ENCODE peak calls at places on chromosomes 1 and 21, in four cellular contexts. F, Z, M and O are unnamed samples.

GRCh38 chr1:65002508-65003315 is 36.4 kb upstream of the JAK1 start:
- DNase-seq in F (peak), Z (peak), M (peak), O (peak)

GRCh38 chr1:14517813-14518180 is 80.7 kb upstream of the KAZN start:
- DNase-seq in F (no peak), Z (no peak), M (no peak), O (no peak)

GRCh38 chr1:17167041-17167782 is 37.7 kb upstream of the PADI1 start:
- DNase-seq in F (peak), Z (no peak), M (no peak), O (peak)

GRCh38 chr1:238409947-238410346 is 519.2 kb upstream of the ZP4 start:
- DNase-seq in F (no peak), Z (peak), M (no peak), O (no peak)

GRCh38 chr1:14486401-14487110 is 111.9 kb upstream of the KAZN start:
- DNase-seq in F (no peak), Z (peak), M (no peak), O (no peak)

GRCh38 chr1:97904528-97904927 is 16.3 kb downstream of the DPYD start:
- DNase-seq in F (peak), Z (peak), M (no peak), O (no peak)

GRCh38 chr1:77313491-77313890 is 31.7 kb downstream of the AK5 start:
- DNase-seq in F (peak), Z (peak), M (peak), O (peak)

GRCh38 chr1:217369271-217369981 is 261.5 kb downstream of the GPATCH2 start:
- DNase-seq in F (peak), Z (no peak), M (no peak), O (peak)

GRCh38 chr1:149888160-149888998 is 11.0 kb upstream of the BOLA1 start:
- DNase-seq in F (peak), Z (peak), M (peak), O (peak)

GRCh38 chr1:8570435-8570834 is 247.0 kb downstream of the RERE start:
- DNase-seq in F (no peak), Z (peak), M (no peak), O (no peak)
- H4K5ac ChIP-seq in F (no peak), Z (peak), M (no peak), O (no peak)

GRCh38 chr1:24958766-24959622 is 28.9 kb upstream of the RUNX3 start:
- DNase-seq in F (no peak), Z (no peak), M (no peak), O (no peak)
- H3K18ac ChIP-seq in F (no peak), Z (no peak), M (no peak), O (no peak)

GRCh38 chr1:974687-975328 is 7.1 kb downstream of the PERM1 start:
- DNase-seq in F (no peak), Z (no peak), M (no peak), O (no peak)

GRCh38 chr1:974293-974640 is 7.6 kb downstream of the PERM1 start:
- DNase-seq in F (no peak), Z (no peak), M (no peak), O (no peak)

GRCh38 chr1:972726-973458 is 6.6 kb downstream of the PLEKHN1 start:
- DNase-seq in F (no peak), Z (no peak), M (no peak), O (no peak)

GRCh38 chr1:975365-975764 is 6.5 kb downstream of the PERM1 start:
- DNase-seq in F (no peak), Z (no peak), M (no peak), O (no peak)

GRCh38 chr1:973459-974292 is 7.4 kb downstream of the PLEKHN1 start:
- DNase-seq in F (no peak), Z (no peak), M (no peak), O (no peak)
- H4K5ac ChIP-seq in F (no peak), Z (no peak), M (no peak), O (no peak)

DNA sequence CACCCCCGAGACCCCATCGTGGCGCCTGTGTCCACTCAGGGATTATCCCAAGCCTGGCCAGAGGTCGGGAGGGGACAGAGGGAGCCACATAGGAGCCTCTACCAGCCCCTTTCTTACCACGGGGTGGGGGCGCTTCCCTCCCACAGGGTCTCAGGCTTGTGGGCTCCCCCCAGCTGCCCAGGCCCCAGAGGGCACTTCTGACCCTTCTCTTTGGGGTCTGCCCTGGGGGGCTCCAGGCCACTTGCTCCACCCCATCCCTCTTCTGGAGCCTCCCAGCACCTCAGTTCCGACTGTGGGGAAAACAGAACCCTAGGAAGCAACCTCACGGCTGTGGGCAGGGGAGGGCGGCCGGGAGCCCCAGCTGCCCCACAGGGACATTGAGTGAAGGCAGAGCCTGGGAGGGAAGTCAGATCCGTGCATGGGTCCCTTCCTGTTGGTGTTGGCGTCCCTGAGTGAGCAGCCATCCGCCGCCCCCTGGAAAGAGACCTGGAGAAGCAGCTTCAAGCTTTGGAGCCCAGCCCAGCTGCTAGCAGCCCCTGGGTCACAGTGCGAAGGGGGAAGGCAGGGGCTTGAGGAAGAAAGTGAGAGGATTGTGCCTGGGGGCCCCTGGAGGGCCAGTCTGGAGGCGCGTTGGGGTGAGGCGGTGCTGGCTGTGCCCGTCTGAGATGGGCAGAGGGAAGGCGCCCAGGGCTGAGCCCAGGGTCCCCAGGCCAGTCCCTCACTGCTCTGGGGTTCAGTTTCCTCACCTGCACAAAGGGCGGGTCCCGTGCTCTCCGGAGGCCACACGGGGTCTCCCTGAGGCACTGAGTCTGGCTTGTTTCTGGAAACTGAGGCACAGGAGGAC is 22.1 kb downstream of the RRP1 start:
- DNase-seq in F (no peak), Z (no peak), M (no peak), O (no peak)
- H3K18ac ChIP-seq in F (no peak), Z (no peak), M (peak), O (no peak)

GRCh38 chr1:108703939-108704338 is 8.8 kb upstream of the FNDC7 start:
- DNase-seq in F (no peak), Z (peak), M (no peak), O (no peak)
- H4K5ac ChIP-seq in F (no peak), Z (no peak), M (no peak), O (no peak)

DNA sequence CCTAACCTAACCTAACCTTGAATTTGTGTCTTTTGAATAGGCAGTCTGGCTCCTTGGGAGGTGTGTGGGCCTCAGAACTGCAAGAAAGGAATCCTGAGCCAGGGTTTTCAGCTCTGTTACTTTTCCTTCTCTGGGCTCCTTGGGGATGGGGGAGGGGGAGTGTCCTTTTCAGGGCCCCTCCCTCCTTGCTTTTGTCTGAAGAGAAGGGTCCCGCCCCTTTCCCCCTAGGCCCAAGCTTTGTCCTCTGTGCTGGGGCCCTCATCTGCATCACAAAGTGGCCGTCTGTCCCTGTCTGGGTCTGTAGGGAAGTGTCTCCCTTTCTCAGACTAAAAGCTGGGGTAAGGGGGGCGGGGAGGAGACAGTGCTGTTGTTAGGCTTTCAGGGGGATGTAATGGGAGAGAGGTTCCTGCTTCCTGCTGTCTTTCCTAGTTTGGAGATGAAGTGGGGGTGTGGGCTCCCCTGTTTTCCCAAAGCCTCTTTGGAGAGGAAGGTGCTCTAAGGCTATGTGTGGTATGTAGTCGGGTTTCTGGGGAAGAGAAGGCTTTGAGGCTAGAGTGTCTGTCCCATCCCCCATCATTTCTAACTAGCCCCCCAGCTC is 3.1 kb downstream of the AGO1 start:
- DNase-seq in F (peak), Z (no peak), M (peak), O (peak)
- H3K18ac ChIP-seq in F (no peak), Z (no peak), M (peak), O (no peak)